ENCODE peak calls at places on chromosomes 3 and 15, in ten cellular contexts. K is stimulated activated CD4-positive, alpha-beta T cell treated with anti-CD3 and anti-CD28 coated beads, Interleukin-4, amount 100 ng/mL, for 1 hour; Z is pancreas; G is caudate nucleus; I is kidney glomerular epithelial cell; J is stimulated activated naive B cell treated with anti-CD40 and anti-IgM and Interleukin-4, amounts not matched to agents 10 μg/mL and 1 μg/mL and 100 μg/mL, for 72 hours; M is C1 segment of cervical spinal cord; D is GM12865; Y is Right ventricle myocardium inferior; S is activated CD4-positive, alpha-beta T cell treated with anti-CD3 and anti-CD28 coated beads, Interleukin-2, amount 50 U/mL, for 4 hours. A is an unnamed sample.

GRCh38 chr3:153173758-153174516 is 11.9 kb downstream of the RAP2B start:
- DNase-seq in K (no peak), Z (no peak), G (no peak), I (no peak), J (no peak), M (no peak), D (peak), Y (no peak), S (no peak), A (no peak)

GRCh38 chr15:60695713-60696522 is 217.0 kb upstream of the ICE2 start:
- DNase-seq in K (peak), Z (no peak), G (no peak), I (peak), J (peak), M (no peak), D (peak), Y (no peak), S (peak), A (no peak)

GRCh38 chr3:187247398-187247797 is 44.1 kb downstream of the MASP1 start:
- DNase-seq in K (no peak), Z (no peak), G (no peak), I (no peak), J (no peak), M (no peak), D (no peak), Y (no peak), S (no peak), A (no peak)

GRCh38 chr3:85922374-85922773 is 963.6 kb downstream of the CADM2 start:
- DNase-seq in K (no peak), Z (no peak), G (no peak), I (no peak), J (no peak), M (no peak), D (no peak), Y (no peak), S (no peak), A (no peak)

GRCh38 chr3:79461129-79461792 is 306.5 kb downstream of the ROBO1 start:
- DNase-seq in K (no peak), Z (no peak), G (no peak), I (peak), J (no peak), M (no peak), D (peak), Y (no peak), S (no peak), A (no peak)

GRCh38 chr15:52788099-52788986 is 1.8 kb downstream of the ONECUT1 start:
- DNase-seq in K (no peak), Z (peak), G (no peak), I (no peak), J (no peak), M (no peak), D (no peak), Y (no peak), S (no peak), A (no peak)

GRCh38 chr15:89121414-89121813 is 33.2 kb downstream of the ABHD2 start:
- DNase-seq in K (no peak), Z (peak), G (no peak), I (no peak), J (no peak), M (no peak), D (no peak), Y (no peak), S (no peak), A (no peak)

GRCh38 chr3:114406922-114407321 is 113.1 kb downstream of the TIGIT start:
- DNase-seq in K (no peak), Z (no peak), G (no peak), I (no peak), J (no peak), M (no peak), D (no peak), Y (no peak), S (no peak), A (no peak)

GRCh38 chr3:12423918-12424634 is 60.2 kb upstream of the TSEN2 start:
- DNase-seq in K (peak), Z (no peak), G (no peak), I (peak), J (no peak), M (no peak), D (no peak), Y (no peak), S (no peak), A (no peak)

GRCh38 chr3:69012111-69012835 is 1.2 kb downstream of the EOGT start:
- DNase-seq in K (no peak), Z (peak), G (no peak), I (no peak), J (no peak), M (peak), D (no peak), Y (no peak), S (no peak), A (peak)

GRCh38 chr15:90074023-90074422 is 28.2 kb downstream of the IDH2 start:
- DNase-seq in K (no peak), Z (peak), G (no peak), I (no peak), J (no peak), M (no peak), D (no peak), Y (no peak), S (no peak), A (no peak)

GRCh38 chr15:38226867-38227266 is 25.8 kb upstream of the SPRED1 start:
- DNase-seq in K (no peak), Z (peak), G (no peak), I (peak), J (no peak), M (peak), D (no peak), Y (no peak), S (no peak), A (peak)

GRCh38 chr3:186162221-186162620 is 53.3 kb upstream of the ETV5 start:
- DNase-seq in K (no peak), Z (no peak), G (no peak), I (no peak), J (no peak), M (no peak), D (no peak), Y (peak), S (no peak), A (no peak)

GRCh38 chr3:13111874-13112520 is 38.8 kb upstream of the IQSEC1 start:
- DNase-seq in K (no peak), Z (peak), G (no peak), I (no peak), J (no peak), M (no peak), D (no peak), Y (peak), S (no peak), A (no peak)

GRCh38 chr3:38031022-38031994 is 1.9 kb upstream of the PLCD1 start:
- DNase-seq in K (peak), Z (no peak), G (peak), I (no peak), J (no peak), M (peak), D (no peak), Y (no peak), S (peak), A (no peak)

GRCh38 chr3:65883614-65884013 is 155.1 kb downstream of the MAGI1 start:
- DNase-seq in K (no peak), Z (no peak), G (no peak), I (peak), J (no peak), M (no peak), D (no peak), Y (no peak), S (no peak), A (no peak)

GRCh38 chr3:141876891-141877561 is 583 bp downstream of the ATP1B3 start:
- DNase-seq in K (peak), Z (peak), G (peak), I (peak), J (peak), M (peak), D (peak), Y (peak), S (peak), A (peak)

GRCh38 chr3:168398371-168399030 is 302.8 kb upstream of the GOLIM4 start:
- DNase-seq in K (no peak), Z (no peak), G (no peak), I (no peak), J (no peak), M (no peak), D (no peak), Y (no peak), S (no peak), A (no peak)

GRCh38 chr3:184066211-184066610 is 13.4 kb downstream of the HTR3C start:
- DNase-seq in K (no peak), Z (no peak), G (no peak), I (no peak), J (no peak), M (no peak), D (no peak), Y (no peak), S (no peak), A (no peak)

GRCh38 chr15:27665002-27665401 is 434.1 kb downstream of the OCA2 start:
- DNase-seq in K (no peak), Z (no peak), G (no peak), I (no peak), J (no peak), M (no peak), D (no peak), Y (no peak), S (no peak), A (no peak)

GRCh38 chr15:38344351-38344750 is 91.7 kb downstream of the SPRED1 start:
- DNase-seq in K (no peak), Z (no peak), G (no peak), I (no peak), J (no peak), M (no peak), D (no peak), Y (no peak), S (no peak), A (no peak)

GRCh38 chr3:177050466-177051237 is 146.6 kb downstream of the TBL1XR1 start:
- DNase-seq in K (no peak), Z (no peak), G (peak), I (peak), J (no peak), M (no peak), D (peak), Y (no peak), S (no peak), A (no peak)

GRCh38 chr15:98647774-98648653 is at the start of gene IGF1R:
- DNase-seq in K (peak), Z (peak), G (peak), I (peak), J (peak), M (peak), D (peak), Y (peak), S (peak), A (peak)

A was measured in occipital lobe.